ENCODE peak calls at places on chromosome 22, in four cellular contexts. W, O, T and Z are unnamed samples.

GRCh38 chr22:41181349-41182241 is 23.5 kb upstream of the L3MBTL2 start:
- DNase-seq in W (peak; percentile 87), O (no peak), T (no peak), Z (peak; percentile 68)

GRCh38 chr22:21445437-21446127 is 21.6 kb upstream of the TMEM191C start:
- DNase-seq in W (no peak), O (no peak), T (no peak), Z (no peak)

GRCh38 chr22:44658371-44658953 is 43.5 kb upstream of the PRR5 start:
- DNase-seq in W (peak; percentile 26), O (no peak), T (no peak), Z (no peak)

GRCh38 chr22:49966041-49966715 is 5.6 kb downstream of the PIM3 start:
- DNase-seq in W (no peak), O (no peak), T (no peak), Z (no peak)

GRCh38 chr22:17741866-17742527 is 32.3 kb downstream of the BID start:
- DNase-seq in W (no peak), O (no peak), T (no peak), Z (no peak)

GRCh38 chr22:43263645-43264514 is 76.9 kb upstream of the TTLL12 start:
- DNase-seq in W (peak; percentile 97), O (peak; percentile 82), T (peak; percentile 64), Z (peak; percentile 96)

GRCh38 chr22:31075961-31076360 is 5.2 kb upstream of the SMTN start:
- DNase-seq in W (no peak), O (no peak), T (no peak), Z (no peak)

GRCh38 chr22:19438286-19438685 is 5.9 kb downstream of the MRPL40 start:
- DNase-seq in W (no peak), O (no peak), T (no peak), Z (no peak)

GRCh38 chr22:28711341-28711740 is 30.3 kb downstream of the CHEK2 start:
- DNase-seq in W (peak; percentile 60), O (no peak), T (no peak), Z (no peak)

GRCh38 chr22:28714043-28714442 is 27.6 kb downstream of the CHEK2 start:
- DNase-seq in W (peak; percentile 38), O (no peak), T (no peak), Z (no peak)

GRCh38 chr22:28710889-28711285 is 30.7 kb downstream of the CHEK2 start:
- DNase-seq in W (peak; percentile 90), O (no peak), T (no peak), Z (no peak)

GRCh38 chr22:28710112-28710888 is 30.7 kb upstream of the TTC28 start:
- DNase-seq in W (peak; percentile 82), O (no peak), T (peak; percentile 13), Z (no peak)

DNA sequence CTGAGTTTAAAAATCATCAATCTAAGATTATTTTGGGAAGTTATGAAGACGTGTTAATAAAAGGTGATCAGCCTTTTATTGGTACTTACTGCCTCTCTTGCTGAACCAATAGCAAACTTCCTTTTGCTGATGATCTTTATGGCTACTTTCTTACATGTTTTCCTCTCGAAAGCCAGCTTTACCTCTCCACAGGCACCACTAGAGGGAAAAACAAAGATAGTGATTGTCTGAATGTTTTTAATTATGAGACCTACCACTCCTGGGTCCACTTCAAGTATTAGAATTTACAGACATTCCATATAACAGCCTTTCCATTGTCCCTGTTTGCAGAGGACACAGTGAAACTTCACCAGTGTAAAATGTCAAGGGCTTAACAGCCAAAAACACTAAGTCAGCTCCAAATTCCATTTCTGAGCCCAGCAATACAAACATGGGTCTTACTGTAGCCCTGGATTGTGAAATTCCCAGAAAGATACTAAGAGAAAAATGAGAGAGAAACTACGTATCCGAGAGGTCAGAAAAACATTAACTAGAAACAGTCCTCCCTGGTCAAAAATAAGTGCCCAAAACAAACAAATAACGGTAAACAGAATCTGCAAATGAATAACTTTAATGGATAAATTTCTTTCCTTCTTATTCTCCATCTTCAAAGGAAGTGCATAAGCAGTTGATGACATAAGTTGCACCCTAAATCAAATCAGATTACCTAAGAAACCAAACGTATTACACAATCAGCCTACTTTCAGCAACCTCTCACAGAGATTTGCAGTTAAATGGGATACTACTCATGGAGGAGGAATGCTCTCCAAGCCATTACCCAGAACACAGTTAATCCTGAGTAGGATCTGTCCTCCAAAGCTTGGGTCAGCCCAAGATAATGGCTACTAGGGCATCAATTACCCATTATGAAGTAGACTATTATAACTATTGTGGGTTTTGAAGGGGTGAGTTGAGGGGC is 29.5 kb downstream of the CHEK2 start:
- DNase-seq in W (peak; percentile 55), O (no peak), T (peak; percentile 97), Z (peak; percentile 16)
- TF ChIP-seq CTCF in W (no peak), O (no peak), T (peak; percentile 15), Z (no peak)

DNA sequence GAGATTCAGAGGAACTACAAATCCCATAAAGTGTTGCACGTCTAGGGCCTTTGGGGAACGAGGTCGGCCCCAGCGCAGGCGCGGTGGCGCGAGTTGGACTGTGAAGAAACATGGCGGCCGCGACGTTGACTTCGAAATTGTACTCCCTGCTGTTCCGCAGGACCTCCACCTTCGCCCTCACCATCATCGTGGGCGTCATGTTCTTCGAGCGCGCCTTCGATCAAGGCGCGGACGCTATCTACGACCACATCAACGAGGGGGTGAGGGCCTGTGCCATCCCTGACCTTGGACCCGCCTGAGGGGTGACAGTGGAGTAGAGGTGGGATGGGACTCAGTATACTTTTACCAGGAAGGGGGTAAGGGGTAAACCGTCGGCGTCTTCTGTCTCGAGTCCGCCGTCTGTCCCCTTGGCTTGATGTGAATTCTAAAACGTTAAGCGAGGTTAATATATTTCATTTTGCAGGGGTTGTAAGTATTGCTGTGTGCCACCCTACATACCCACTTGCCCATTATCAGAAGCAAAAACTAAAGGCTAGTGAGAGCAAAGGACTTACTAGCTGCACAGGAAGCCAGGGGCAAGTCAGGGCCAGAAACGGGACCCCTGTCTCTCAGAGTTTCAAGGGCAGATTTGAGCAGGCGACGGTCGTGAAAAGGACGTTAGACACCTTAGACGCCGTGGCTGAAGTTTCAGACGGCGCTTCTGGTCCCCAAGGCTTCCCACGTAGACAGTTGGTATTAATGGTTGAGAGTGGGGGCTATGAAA is at the start of gene UQCR10:
- DNase-seq in W (no peak), O (peak; percentile 91), T (peak; percentile 85), Z (peak; percentile 91)
- TF ChIP-seq MYC in W (no peak), O (no peak), T (peak; percentile 33), Z (no peak)

GRCh38 chr22:25405854-25406509 is 158.5 kb upstream of the GRK3 start:
- DNase-seq in W (no peak), O (no peak), T (no peak), Z (no peak)

GRCh38 chr22:25406510-25407210 is 157.8 kb upstream of the GRK3 start:
- DNase-seq in W (no peak), O (no peak), T (peak; percentile 43), Z (peak; percentile 57)

GRCh38 chr22:25403752-25404471 is 160.6 kb upstream of the GRK3 start:
- DNase-seq in W (no peak), O (peak; percentile 47), T (peak; percentile 15), Z (peak; percentile 84)

GRCh38 chr22:25404556-25404922 is 159.9 kb upstream of the GRK3 start:
- DNase-seq in W (no peak), O (peak; percentile 24), T (peak; percentile 14), Z (peak; percentile 49)

GRCh38 chr22:25404923-25405853 is 159.3 kb upstream of the GRK3 start:
- DNase-seq in W (no peak), O (peak; percentile 83), T (peak; percentile 13), Z (peak; percentile 78)
- TF ChIP-seq POLR2A in W (peak; percentile 47), O (no peak), T (no peak), Z (peak; percentile 39)

DNA sequence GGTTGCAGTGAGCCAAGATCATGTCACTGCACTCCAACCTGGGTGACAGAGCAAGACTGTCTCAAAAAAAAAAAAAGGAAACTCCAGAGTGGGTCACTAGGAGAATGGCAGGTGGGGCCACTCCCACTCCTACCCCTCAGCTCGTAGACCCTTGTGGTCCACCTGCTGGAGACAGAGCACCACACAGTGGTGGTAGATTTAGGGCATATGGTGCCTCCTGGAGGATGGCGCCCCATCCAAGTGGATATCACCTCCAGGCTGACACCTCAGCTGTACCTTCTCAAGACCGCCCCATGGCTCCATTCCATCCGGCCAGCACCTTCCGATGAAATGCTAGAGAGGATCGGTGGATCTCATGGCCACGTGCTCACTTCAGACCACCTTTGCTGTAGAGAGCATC is 6.2 kb downstream of the CYTH4 start:
- DNase-seq in W (no peak), O (no peak), T (no peak), Z (no peak)
- TF ChIP-seq CTCF in W (no peak), O (peak; percentile 31), T (no peak), Z (no peak)

DNA sequence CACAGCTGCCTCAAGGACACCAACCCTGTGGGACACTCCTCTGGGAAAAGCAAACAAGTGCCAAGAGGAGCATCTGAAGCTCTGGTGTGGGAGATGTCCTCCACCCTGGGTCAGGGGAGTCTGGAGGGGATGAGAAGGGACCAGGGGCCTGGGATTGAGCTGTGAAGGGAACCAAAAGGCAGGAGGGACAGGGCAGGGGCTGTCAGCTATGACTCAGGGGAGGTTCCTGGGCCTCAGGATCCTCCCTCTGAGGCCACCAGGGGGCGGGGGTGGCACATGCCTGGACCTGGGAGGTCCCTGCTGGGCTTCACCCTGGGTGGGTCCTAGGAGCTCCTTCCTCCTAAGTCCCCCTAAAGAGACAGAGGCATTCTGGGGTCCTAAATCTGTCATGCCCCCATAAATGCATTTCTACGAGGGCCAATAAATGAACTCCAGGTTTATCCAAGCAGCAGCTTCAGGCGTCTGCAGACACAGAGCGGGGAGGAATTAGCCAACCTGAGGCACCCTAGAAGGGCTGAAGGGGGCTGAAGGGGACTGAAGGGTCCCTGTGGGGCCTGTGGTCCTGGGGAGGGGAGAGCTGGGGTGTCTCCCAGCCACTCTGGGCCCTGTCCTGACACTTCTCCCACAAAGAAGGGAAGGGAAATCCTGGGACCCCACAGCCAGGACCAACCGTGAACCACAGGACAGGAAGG is 31.9 kb upstream of the IGLL5 start:
- DNase-seq in W (no peak), O (peak; percentile 96), T (peak; percentile 12), Z (peak; percentile 60)
- TF ChIP-seq MYC in W (no peak), O (no peak), T (no peak), Z (no peak)

GRCh38 chr22:39473856-39474255 is 17.0 kb downstream of the MGAT3 start:
- DNase-seq in W (no peak), O (no peak), T (no peak), Z (no peak)

GRCh38 chr22:39470462-39471335 is 13.9 kb downstream of the MGAT3 start:
- DNase-seq in W (no peak), O (peak; percentile 31), T (peak; percentile 37), Z (no peak)

GRCh38 chr22:39474351-39474991 is 17.7 kb downstream of the MGAT3 start:
- DNase-seq in W (no peak), O (peak; percentile 46), T (no peak), Z (no peak)

GRCh38 chr22:39471421-39472141 is 14.8 kb downstream of the MGAT3 start:
- DNase-seq in W (peak; percentile 8), O (peak; percentile 47), T (no peak), Z (peak; percentile 84)

GRCh38 chr22:39472570-39473556 is 16.1 kb downstream of the MGAT3 start:
- DNase-seq in W (no peak), O (peak; percentile 85), T (no peak), Z (peak; percentile 41)
- TF ChIP-seq POLR2A in W (no peak), O (peak; percentile 59), T (no peak), Z (no peak)